ENCODE peak calls at places on chromosomes 12 and 14, in four cellular contexts. One of them, this sample, is unnamed.
A peak's percentile ranks its signal among the peaks of the same experiment; 100 is the strongest.

GRCh38 chr12:128644664-128645296 is 179.0 kb downstream of the SLC15A4 start:
- DNase-seq in ovary: no peak
- DNase-seq in IMR-90: no peak
- DNase-seq in adrenal gland: peak; percentile 9
- DNase-seq in this sample: peak; percentile 84

GRCh38 chr12:92926549-92926948 is 2.5 kb downstream of the EEA1 start:
- DNase-seq in ovary: no peak
- DNase-seq in IMR-90: no peak
- DNase-seq in adrenal gland: no peak
- DNase-seq in this sample: no peak

GRCh38 chr14:53882684-53883083 is 73.9 kb downstream of the BMP4 start:
- DNase-seq in ovary: no peak
- DNase-seq in IMR-90: peak; percentile 17
- DNase-seq in adrenal gland: no peak
- DNase-seq in this sample: no peak

GRCh38 chr14:100668352-100668751 is 58.3 kb upstream of the DLK1 start:
- DNase-seq in ovary: peak; percentile 33
- DNase-seq in IMR-90: no peak
- DNase-seq in adrenal gland: no peak
- DNase-seq in this sample: no peak

GRCh38 chr14:76546426-76547221 is 170.7 kb downstream of the ESRRB start:
- DNase-seq in ovary: no peak
- DNase-seq in IMR-90: no peak
- DNase-seq in adrenal gland: no peak
- DNase-seq in this sample: no peak

GRCh38 chr12:96073346-96074336 is 38.3 kb upstream of the LTA4H start:
- DNase-seq in ovary: no peak
- DNase-seq in IMR-90: no peak
- DNase-seq in adrenal gland: no peak
- DNase-seq in this sample: no peak

GRCh38 chr12:15494329-15495046 is 172.2 kb downstream of the PTPRO start:
- DNase-seq in ovary: no peak
- DNase-seq in IMR-90: no peak
- DNase-seq in adrenal gland: no peak
- DNase-seq in this sample: no peak

GRCh38 chr12:20368653-20369163 is 371 bp downstream of the PDE3A start:
- DNase-seq in ovary: peak; percentile 40
- DNase-seq in IMR-90: peak; percentile 37
- DNase-seq in adrenal gland: peak; percentile 8
- DNase-seq in this sample: peak; percentile 49

GRCh38 chr12:2291182-2291832 is 238.5 kb downstream of the CACNA1C start:
- DNase-seq in ovary: no peak
- DNase-seq in IMR-90: no peak
- DNase-seq in adrenal gland: no peak
- DNase-seq in this sample: no peak

GRCh38 chr12:58504539-58504938 is 415.8 kb downstream of the LRIG3 start:
- DNase-seq in ovary: no peak
- DNase-seq in IMR-90: peak; percentile 66
- DNase-seq in adrenal gland: no peak
- DNase-seq in this sample: no peak

GRCh38 chr12:67220065-67220464 is 49.1 kb upstream of the CAND1 start:
- DNase-seq in ovary: no peak
- DNase-seq in IMR-90: no peak
- DNase-seq in adrenal gland: peak; percentile 34
- DNase-seq in this sample: no peak

GRCh38 chr12:6534914-6535696 is 788 bp downstream of the GAPDH start:
- DNase-seq in ovary: peak; percentile 74
- DNase-seq in IMR-90: peak; percentile 69
- DNase-seq in adrenal gland: peak; percentile 86
- DNase-seq in this sample: peak; percentile 76
- H3K4me1 ChIP-seq in ovary: peaks cover 14% of the 10 kb centered on the region
- H3K4me1 ChIP-seq in IMR-90: peaks cover 14% of the 10 kb centered on the region
- H3K4me1 ChIP-seq in adrenal gland: peaks cover 39% of the 10 kb centered on the region
- H3K4me1 ChIP-seq in this sample: peaks cover 26% of the 10 kb centered on the region

DNA sequence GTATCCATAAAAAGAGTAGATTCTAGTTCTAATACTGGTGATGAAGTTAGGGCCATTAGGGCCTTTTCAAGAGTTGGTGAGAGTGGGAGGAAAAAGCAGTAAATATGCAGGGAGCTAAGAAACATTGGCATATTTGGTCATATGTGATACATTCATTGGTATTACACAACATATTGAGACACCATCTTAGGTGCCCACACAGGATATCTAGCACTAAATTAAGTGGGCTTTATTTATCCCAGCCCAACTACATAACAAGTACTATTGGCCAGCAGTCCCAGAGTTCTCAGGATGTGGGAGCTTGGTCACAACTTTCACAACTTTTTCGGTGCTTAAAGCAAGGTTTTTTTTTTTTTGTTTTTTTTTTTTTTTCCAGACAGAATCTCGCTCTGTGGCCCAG is 2.0 kb upstream of the ING4 start:
- DNase-seq in ovary: no peak
- DNase-seq in IMR-90: no peak
- DNase-seq in adrenal gland: no peak
- DNase-seq in this sample: no peak
- TF ChIP-seq POLR2A in ovary: no peak
- TF ChIP-seq POLR2A in IMR-90: no peak
- TF ChIP-seq POLR2A in adrenal gland: no peak
- TF ChIP-seq POLR2A in this sample: no peak

DNA sequence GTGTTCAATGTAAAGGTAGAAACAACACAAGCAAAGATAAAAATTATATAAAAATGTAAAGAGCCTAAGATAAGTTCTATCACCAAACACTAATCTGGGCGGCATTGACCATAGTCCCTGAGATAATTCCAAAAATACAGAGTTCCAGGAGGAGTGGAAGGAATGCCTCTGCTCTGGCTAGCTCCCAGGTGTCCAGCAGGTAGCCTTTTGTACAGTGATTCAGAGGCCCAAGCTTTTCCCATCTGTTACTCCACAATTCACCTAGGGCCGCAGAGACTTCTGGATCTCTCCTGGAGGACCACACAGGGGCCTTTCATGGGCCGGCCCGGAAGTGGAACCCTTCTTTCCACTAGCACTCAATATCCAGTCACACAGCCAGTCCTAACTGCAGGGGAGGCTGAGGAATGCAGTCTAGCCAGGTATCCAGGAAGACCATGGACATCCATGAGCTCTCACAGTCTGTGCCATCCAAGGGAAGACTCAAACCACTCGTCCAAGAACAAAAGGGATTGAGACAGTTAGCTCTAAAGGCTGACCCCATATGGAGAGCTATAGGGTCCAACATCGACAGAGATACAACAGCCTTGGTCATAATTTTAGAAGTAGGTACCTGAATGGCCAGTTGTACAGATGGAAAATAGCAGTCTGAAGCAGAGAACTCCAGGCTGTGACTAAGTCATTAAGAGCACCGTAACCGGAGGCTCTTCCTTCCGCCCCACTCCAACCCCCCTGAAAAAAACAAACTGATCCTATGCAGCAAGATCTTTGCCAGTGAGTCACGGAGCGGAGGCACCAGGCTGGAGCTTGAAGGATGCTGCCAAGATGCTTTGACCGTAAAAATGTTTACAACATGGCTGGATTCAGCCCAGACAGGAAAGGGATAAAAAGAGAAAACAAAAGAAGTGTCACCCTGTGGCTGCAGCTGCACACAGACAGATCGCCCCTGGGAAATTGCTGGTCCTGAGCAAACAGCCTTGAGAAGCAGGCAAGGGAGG is 204.8 kb downstream of the NUAK1 start:
- DNase-seq in ovary: no peak
- DNase-seq in IMR-90: peak; percentile 99
- DNase-seq in adrenal gland: peak; percentile 38
- DNase-seq in this sample: no peak
- H3K4me1 ChIP-seq in ovary: no peaks in the 10 kb centered on the region
- H3K4me1 ChIP-seq in IMR-90: peaks cover 19% of the 10 kb centered on the region
- H3K4me1 ChIP-seq in adrenal gland: no peaks in the 10 kb centered on the region
- H3K4me1 ChIP-seq in this sample: no peaks in the 10 kb centered on the region

GRCh38 chr14:94081386-94081820 is 293 bp downstream of the IFI27L1 start:
- DNase-seq in ovary: no peak
- DNase-seq in IMR-90: no peak
- DNase-seq in adrenal gland: no peak
- DNase-seq in this sample: no peak
- TF ChIP-seq POLR2A in ovary: no peak
- TF ChIP-seq POLR2A in IMR-90: no peak
- TF ChIP-seq POLR2A in adrenal gland: no peak
- TF ChIP-seq POLR2A in this sample: no peak

GRCh38 chr12:122882908-122883563 is 12.9 kb downstream of the VPS37B start:
- DNase-seq in ovary: no peak
- DNase-seq in IMR-90: no peak
- DNase-seq in adrenal gland: no peak
- DNase-seq in this sample: no peak
- H3K4me1 ChIP-seq in ovary: peaks cover 12% of the 10 kb centered on the region
- H3K4me1 ChIP-seq in IMR-90: peaks cover 26% of the 10 kb centered on the region
- H3K4me1 ChIP-seq in adrenal gland: peaks cover 48% of the 10 kb centered on the region
- H3K4me1 ChIP-seq in this sample: peaks cover 29% of the 10 kb centered on the region

GRCh38 chr14:67240978-67241415 is 238 bp upstream of the PALS1 start:
- DNase-seq in ovary: peak; percentile 94
- DNase-seq in IMR-90: peak; percentile 96
- DNase-seq in adrenal gland: peak; percentile 97
- DNase-seq in this sample: peak; percentile 98
- TF ChIP-seq POLR2A in ovary: no peak
- TF ChIP-seq POLR2A in IMR-90: no peak
- TF ChIP-seq POLR2A in adrenal gland: peak; percentile 88
- TF ChIP-seq POLR2A in this sample: peak; percentile 81

DNA sequence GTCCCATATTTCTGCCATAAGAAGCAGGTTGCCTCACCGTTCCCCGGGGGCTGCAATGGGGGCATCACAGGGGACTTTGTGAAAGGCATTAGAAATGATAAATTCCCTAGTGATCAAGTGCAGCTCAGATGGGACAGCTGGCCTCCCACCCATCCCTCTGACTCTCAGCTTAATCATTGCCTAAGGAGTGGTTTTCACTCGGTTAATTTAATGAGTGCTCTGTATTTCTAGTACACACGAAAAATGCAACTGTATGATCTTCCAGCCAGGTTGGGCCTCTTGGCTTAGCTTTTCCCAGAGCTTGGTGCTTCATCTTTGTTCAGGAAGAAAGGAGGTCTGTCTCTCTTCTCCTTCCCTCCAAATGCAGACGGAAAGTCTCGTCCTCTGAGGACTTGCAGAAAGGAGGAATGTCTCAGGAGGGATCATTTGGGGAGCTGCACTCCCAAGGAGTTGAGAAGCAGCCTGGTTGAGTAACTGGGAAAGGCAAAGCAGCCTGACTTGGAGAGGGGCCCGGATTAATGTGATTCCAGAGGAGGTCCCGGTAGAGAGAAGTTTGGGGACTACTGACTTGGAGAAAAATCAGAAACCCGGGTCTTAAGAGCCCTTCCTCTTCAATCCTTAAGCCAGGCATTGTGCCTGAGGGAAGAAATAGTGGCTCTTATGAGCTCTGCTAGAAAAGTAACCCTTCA is 7.2 kb downstream of the CD9 start:
- DNase-seq in ovary: no peak
- DNase-seq in IMR-90: no peak
- DNase-seq in adrenal gland: no peak
- DNase-seq in this sample: no peak
- H3K4me1 ChIP-seq in ovary: no peaks in the 10 kb centered on the region
- H3K4me1 ChIP-seq in IMR-90: peaks cover 21% of the 10 kb centered on the region
- H3K4me1 ChIP-seq in adrenal gland: peaks cover 24% of the 10 kb centered on the region
- H3K4me1 ChIP-seq in this sample: no peaks in the 10 kb centered on the region

This sample was measured in Peyer's patch.